ENCODE peak calls at places on chromosomes 7 and 10, in nine cellular contexts. H, G, E, J, S, V, L, W and R are unnamed samples.

GRCh38 chr10:118960166-118961090 is 69.1 kb upstream of the NANOS1 start:
- DNase-seq in H (no peak), G (no peak), E (no peak), J (peak), S (no peak), V (no peak), L (peak), W (no peak), R (no peak)

GRCh38 chr7:29343379-29343778 is 148.8 kb downstream of the CHN2 start:
- DNase-seq in H (no peak), G (no peak), E (no peak), J (no peak), S (no peak), V (no peak), L (no peak), W (no peak), R (no peak)

GRCh38 chr7:105837765-105838241 is 38.6 kb downstream of the ATXN7L1 start:
- DNase-seq in H (no peak), G (no peak), E (no peak), J (no peak), S (no peak), V (no peak), L (no peak), W (no peak), R (no peak)

GRCh38 chr7:96823274-96823673 is 113.6 kb upstream of the SEM1 start:
- DNase-seq in H (peak), G (no peak), E (no peak), J (no peak), S (no peak), V (no peak), L (peak), W (no peak), R (no peak)

GRCh38 chr10:94645285-94645684 is 38.2 kb upstream of the CYP2C18 start:
- DNase-seq in H (no peak), G (no peak), E (no peak), J (no peak), S (no peak), V (no peak), L (no peak), W (no peak), R (no peak)

GRCh38 chr10:44756235-44756634 is 154.9 kb upstream of the TMEM72 start:
- DNase-seq in H (peak), G (no peak), E (no peak), J (no peak), S (no peak), V (no peak), L (peak), W (no peak), R (no peak)

GRCh38 chr10:31072453-31072852 is 40.8 kb upstream of the ZNF438 start:
- DNase-seq in H (no peak), G (no peak), E (no peak), J (no peak), S (no peak), V (no peak), L (no peak), W (no peak), R (no peak)

GRCh38 chr7:6093375-6093774 is 62.2 kb downstream of the ANKRD61 start:
- DNase-seq in H (no peak), G (no peak), E (no peak), J (no peak), S (no peak), V (no peak), L (no peak), W (no peak), R (no peak)

GRCh38 chr10:89923661-89924060 is 222.3 kb downstream of the KIF20B start:
- DNase-seq in H (no peak), G (no peak), E (no peak), J (no peak), S (no peak), V (no peak), L (peak), W (no peak), R (no peak)

GRCh38 chr10:6473430-6473829 is 106.6 kb downstream of the PRKCQ start:
- DNase-seq in H (no peak), G (peak), E (no peak), J (no peak), S (no peak), V (no peak), L (peak), W (no peak), R (peak)

GRCh38 chr7:18345641-18346234 is 149.8 kb upstream of the HDAC9 start:
- DNase-seq in H (peak), G (no peak), E (no peak), J (peak), S (no peak), V (peak), L (peak), W (no peak), R (no peak)

GRCh38 chr7:106480616-106481031 is 180.3 kb downstream of the CCDC71L start:
- DNase-seq in H (no peak), G (no peak), E (no peak), J (no peak), S (no peak), V (no peak), L (peak), W (no peak), R (no peak)

GRCh38 chr7:151038951-151039849 is 9.1 kb upstream of the ASIC3 start:
- DNase-seq in H (peak), G (peak), E (peak), J (peak), S (no peak), V (peak), L (peak), W (peak), R (no peak)

GRCh38 chr7:37065779-37066271 is 341.5 kb upstream of the AOAH start:
- DNase-seq in H (no peak), G (no peak), E (no peak), J (no peak), S (no peak), V (no peak), L (peak), W (no peak), R (no peak)

GRCh38 chr10:628386-629045 is 61.0 kb downstream of the DIP2C start:
- DNase-seq in H (no peak), G (no peak), E (no peak), J (peak), S (no peak), V (no peak), L (no peak), W (peak), R (no peak)

GRCh38 chr7:26284995-26285632 is 6.5 kb upstream of the SNX10 start:
- DNase-seq in H (no peak), G (no peak), E (no peak), J (no peak), S (no peak), V (no peak), L (peak), W (no peak), R (no peak)

GRCh38 chr7:16431646-16432424 is 10.5 kb upstream of the CRPPA start:
- DNase-seq in H (peak), G (no peak), E (no peak), J (no peak), S (no peak), V (no peak), L (peak), W (no peak), R (no peak)

GRCh38 chr7:18902892-18903291 is 214.5 kb downstream of the TWIST1 start:
- DNase-seq in H (no peak), G (no peak), E (no peak), J (no peak), S (no peak), V (no peak), L (no peak), W (no peak), R (no peak)

GRCh38 chr7:139476139-139476538 is 7.3 kb downstream of the KLRG2 start:
- DNase-seq in H (no peak), G (no peak), E (no peak), J (no peak), S (no peak), V (no peak), L (no peak), W (no peak), R (no peak)

GRCh38 chr10:133357293-133358151 is at the start of gene FUOM:
- DNase-seq in H (peak), G (peak), E (no peak), J (peak), S (peak), V (peak), L (peak), W (peak), R (peak)

GRCh38 chr10:113585949-113586348 is 33.1 kb downstream of the HABP2 start:
- DNase-seq in H (no peak), G (no peak), E (no peak), J (no peak), S (no peak), V (no peak), L (peak), W (no peak), R (no peak)

GRCh38 chr10:21529236-21529910 is 3.9 kb upstream of the SKIDA1 start:
- DNase-seq in H (no peak), G (no peak), E (no peak), J (no peak), S (no peak), V (no peak), L (no peak), W (no peak), R (no peak)